ENCODE peak calls at places on chromosomes 16 and 17, in seven cellular contexts. E is activated CD4-positive, CD25-positive, alpha-beta regulatory T cell; L is T-helper 17 cell; D is CD8-positive, alpha-beta memory T cell; R is activated T-cell treated with anti-CD3 and anti-CD28 coated beads, Interleukin-2, amount 50 U/mL, for 72 hours; A is kidney; W is NCI-H1105. U is an unnamed sample.
A peak's percentile ranks its signal among the peaks of the same experiment; 100 is the strongest.

GRCh38 chr17:65514082-65514481 is 47.4 kb downstream of the AXIN2 start:
- DNase-seq in W (no peak), D (no peak), E (no peak), L (no peak), R (no peak), A (no peak), U (peak; percentile 82)

GRCh38 chr17:9977175-9977574 is 72.1 kb upstream of the RCVRN start:
- DNase-seq in W (no peak), D (no peak), R (no peak), L (no peak), E (no peak), A (no peak), U (peak; percentile 21)

GRCh38 chr16:52912565-52913173 is 140.0 kb downstream of the CHD9NB start:
- DNase-seq in W (peak; percentile 70), R (peak; percentile 38), D (no peak), L (no peak), A (no peak), E (no peak), U (peak; percentile 10)

GRCh38 chr17:27336217-27336616 is 42.3 kb downstream of the WSB1 start:
- DNase-seq in L (no peak), R (no peak), D (no peak), W (no peak), A (no peak), E (no peak), U (no peak)

GRCh38 chr17:9529033-9529748 is 46.4 kb downstream of the STX8 start:
- DNase-seq in W (no peak), D (no peak), L (no peak), E (no peak), A (no peak), R (peak; percentile 42), U (peak; percentile 47)

GRCh38 chr16:15961060-15961511 is 11.7 kb downstream of the ABCC1 start:
- DNase-seq in L (peak; percentile 50), A (no peak), D (peak; percentile 83), R (peak; percentile 78), W (no peak), E (peak; percentile 33), U (no peak)

GRCh38 chr17:39606434-39607056 is 1.2 kb downstream of the NEUROD2 start:
- DNase-seq in E (no peak), D (no peak), W (no peak), L (no peak), A (no peak), R (no peak), U (no peak)

GRCh38 chr16:1469693-1470201 is 5.1 kb downstream of the CLCN7 start:
- DNase-seq in R (no peak), E (no peak), D (no peak), W (no peak), A (no peak), L (no peak), U (no peak)

GRCh38 chr17:29090746-29091395 is 47.9 kb downstream of the PIPOX start:
- DNase-seq in A (no peak), E (no peak), W (no peak), R (no peak), L (no peak), D (no peak), U (no peak)

GRCh38 chr16:22091721-22092120 is 620 bp upstream of the VWA3A start:
- DNase-seq in R (no peak), E (no peak), A (no peak), D (no peak), W (no peak), L (no peak), U (no peak)

GRCh38 chr17:6639651-6640535 is 618 bp downstream of the KIAA0753 start:
- DNase-seq in A (peak; percentile 87), L (no peak), E (no peak), W (peak; percentile 51), R (peak; percentile 45), D (no peak), U (peak; percentile 49)

GRCh38 chr16:84751241-84751640 is 51.4 kb downstream of the USP10 start:
- DNase-seq in D (no peak), E (no peak), A (no peak), L (no peak), R (no peak), W (no peak), U (no peak)

GRCh38 chr17:13480877-13481276 is 120.9 kb downstream of the HS3ST3A1 start:
- DNase-seq in D (no peak), E (no peak), R (no peak), W (no peak), L (no peak), A (no peak), U (peak; percentile 21)

GRCh38 chr17:74117999-74118421 is 85.5 kb upstream of the RPL38 start:
- DNase-seq in R (no peak), L (no peak), D (no peak), W (no peak), A (peak; percentile 46), E (no peak), U (no peak)

GRCh38 chr16:47143329-47143676 is 442 bp downstream of the NETO2 start:
- DNase-seq in W (peak; percentile 67), E (peak; percentile 41), L (peak; percentile 61), D (peak; percentile 55), R (peak; percentile 85), A (peak; percentile 75), U (peak; percentile 50)

GRCh38 chr16:15643453-15644305 is 725 bp upstream of the MARF1 start:
- DNase-seq in D (no peak), L (no peak), R (no peak), A (no peak), E (no peak), W (peak; percentile 39), U (peak; percentile 60)

GRCh38 chr17:80219013-80219776 is 938 bp downstream of the SGSH start:
- DNase-seq in L (peak; percentile 91), D (peak; percentile 91), E (peak; percentile 86), R (peak; percentile 95), A (peak; percentile 88), W (peak; percentile 61), U (peak; percentile 86)

GRCh38 chr17:41772218-41772585 is 14.3 kb downstream of the JUP start:
- DNase-seq in L (no peak), W (no peak), D (no peak), A (peak; percentile 88), E (no peak), R (no peak), U (no peak)

GRCh38 chr17:2707721-2708584 is 3.6 kb downstream of the CLUH start:
- DNase-seq in R (peak; percentile 37), W (no peak), L (no peak), A (peak; percentile 76), E (no peak), D (no peak), U (no peak)

GRCh38 chr17:81844327-81844851 is 9.5 kb upstream of the PPP1R27 start:
- DNase-seq in D (no peak), A (no peak), L (no peak), E (no peak), R (no peak), W (no peak), U (no peak)

GRCh38 chr16:85204242-85205010 is 92.2 kb upstream of the CIBAR2 start:
- DNase-seq in E (no peak), D (no peak), W (no peak), R (no peak), A (no peak), L (no peak), U (no peak)

GRCh38 chr16:89420204-89420603 is 70.2 kb downstream of the ANKRD11 start:
- DNase-seq in W (no peak), E (no peak), L (no peak), D (no peak), A (no peak), R (no peak), U (no peak)